ENCODE peak calls at places on chromosomes 16 and 17, in four cellular contexts. One of them, this sample, is unnamed.
A peak's percentile ranks its signal among the peaks of the same experiment; 100 is the strongest.

GRCh38 chr17:78831688-78832540 is 8.7 kb downstream of the USP36 start:
- DNase-seq in activated naive CD4-positive, alpha-beta T cell treated with Interleukin-2 at 50 U/mL for 16 hours: no peak
- DNase-seq in NCI-H1417: peak; percentile 35
- DNase-seq in left kidney: no peak
- DNase-seq in this sample: no peak

GRCh38 chr17:6713130-6713917 is at the start of gene SLC13A5:
- DNase-seq in activated naive CD4-positive, alpha-beta T cell treated with Interleukin-2 at 50 U/mL for 16 hours: no peak
- DNase-seq in NCI-H1417: peak; percentile 5
- DNase-seq in left kidney: peak; percentile 85
- DNase-seq in this sample: peak; percentile 27

GRCh38 chr16:81443688-81444447 is 740 bp upstream of the CMIP start:
- DNase-seq in left kidney: peak; percentile 55
- DNase-seq in activated naive CD4-positive, alpha-beta T cell treated with Interleukin-2 at 50 U/mL for 16 hours: no peak
- DNase-seq in NCI-H1417: peak; percentile 36
- DNase-seq in this sample: no peak

GRCh38 chr17:80008383-80008840 is 27.3 kb downstream of the TBC1D16 start:
- DNase-seq in activated naive CD4-positive, alpha-beta T cell treated with Interleukin-2 at 50 U/mL for 16 hours: peak; percentile 81
- DNase-seq in NCI-H1417: peak; percentile 86
- DNase-seq in left kidney: peak; percentile 84
- DNase-seq in this sample: peak; percentile 69

GRCh38 chr17:82520041-82520910 is 744 bp downstream of the FOXK2 start:
- DNase-seq in left kidney: peak; percentile 58
- DNase-seq in NCI-H1417: peak; percentile 73
- DNase-seq in activated naive CD4-positive, alpha-beta T cell treated with Interleukin-2 at 50 U/mL for 16 hours: peak; percentile 47
- DNase-seq in this sample: peak; percentile 67

GRCh38 chr17:47335101-47335936 is 11.6 kb downstream of the EFCAB13 start:
- DNase-seq in NCI-H1417: no peak
- DNase-seq in activated naive CD4-positive, alpha-beta T cell treated with Interleukin-2 at 50 U/mL for 16 hours: no peak
- DNase-seq in left kidney: no peak
- DNase-seq in this sample: peak; percentile 10

GRCh38 chr17:44438634-44439033 is 49.2 kb upstream of the ITGA2B start:
- DNase-seq in NCI-H1417: no peak
- DNase-seq in left kidney: peak; percentile 14
- DNase-seq in activated naive CD4-positive, alpha-beta T cell treated with Interleukin-2 at 50 U/mL for 16 hours: no peak
- DNase-seq in this sample: no peak

GRCh38 chr17:44919885-44920564 is 4.7 kb upstream of the GFAP start:
- DNase-seq in activated naive CD4-positive, alpha-beta T cell treated with Interleukin-2 at 50 U/mL for 16 hours: peak; percentile 55
- DNase-seq in left kidney: peak; percentile 93
- DNase-seq in NCI-H1417: peak; percentile 84
- DNase-seq in this sample: peak; percentile 83

GRCh38 chr16:22296225-22297113 is 740 bp upstream of the POLR3E start:
- DNase-seq in activated naive CD4-positive, alpha-beta T cell treated with Interleukin-2 at 50 U/mL for 16 hours: no peak
- DNase-seq in left kidney: no peak
- DNase-seq in NCI-H1417: peak; percentile 61
- DNase-seq in this sample: peak; percentile 12

GRCh38 chr16:55663770-55664677 is 8.2 kb downstream of the SLC6A2 start:
- DNase-seq in activated naive CD4-positive, alpha-beta T cell treated with Interleukin-2 at 50 U/mL for 16 hours: no peak
- DNase-seq in NCI-H1417: no peak
- DNase-seq in left kidney: no peak
- DNase-seq in this sample: no peak

GRCh38 chr17:82212331-82213250 is at the start of gene CCDC57:
- DNase-seq in NCI-H1417: peak; percentile 81
- DNase-seq in left kidney: peak; percentile 95
- DNase-seq in activated naive CD4-positive, alpha-beta T cell treated with Interleukin-2 at 50 U/mL for 16 hours: peak; percentile 74
- DNase-seq in this sample: peak; percentile 83

GRCh38 chr17:58002154-58002553 is 4.9 kb downstream of the SRSF1 start:
- DNase-seq in activated naive CD4-positive, alpha-beta T cell treated with Interleukin-2 at 50 U/mL for 16 hours: no peak
- DNase-seq in NCI-H1417: no peak
- DNase-seq in left kidney: no peak
- DNase-seq in this sample: no peak

GRCh38 chr17:81808778-81809555 is 5.0 kb downstream of the GCGR start:
- DNase-seq in activated naive CD4-positive, alpha-beta T cell treated with Interleukin-2 at 50 U/mL for 16 hours: peak; percentile 8
- DNase-seq in NCI-H1417: no peak
- DNase-seq in left kidney: no peak
- DNase-seq in this sample: no peak

GRCh38 chr16:88368994-88369393 is 13.8 kb upstream of the ZNF469 start:
- DNase-seq in left kidney: no peak
- DNase-seq in NCI-H1417: no peak
- DNase-seq in activated naive CD4-positive, alpha-beta T cell treated with Interleukin-2 at 50 U/mL for 16 hours: no peak
- DNase-seq in this sample: no peak